ENCODE peak calls at places on chromosomes 6 and 20, in six cellular contexts. I is GM03348, H is aorta, J is MM.1S, O is sciatic nerve, C is A549. P is an unnamed sample.

GRCh38 chr6:45816674-45817297 is 198.9 kb downstream of the CLIC5 start:
- DNase-seq in I (no peak), H (no peak), J (no peak), O (no peak), C (no peak), P (no peak)

GRCh38 chr6:41577865-41578713 is 31.9 kb downstream of the FOXP4 start:
- DNase-seq in I (peak; percentile 62), H (peak; percentile 59), J (no peak), O (no peak), C (peak; percentile 53), P (no peak)

GRCh38 chr6:75796723-75797122 is 47.7 kb downstream of the MYO6 start:
- DNase-seq in I (no peak), H (no peak), J (no peak), O (no peak), C (no peak), P (no peak)

GRCh38 chr20:31831211-31831610 is 12.1 kb downstream of the MYLK2 start:
- DNase-seq in I (no peak), H (no peak), J (no peak), O (no peak), C (no peak), P (no peak)

GRCh38 chr20:21981607-21982344 is 276.3 kb downstream of the PAX1 start:
- DNase-seq in I (peak; percentile 78), H (peak; percentile 59), J (no peak), O (no peak), C (no peak), P (no peak)

GRCh38 chr20:62702886-62703852 is 5.5 kb upstream of the NTSR1 start:
- DNase-seq in I (peak; percentile 91), H (no peak), J (no peak), O (no peak), C (peak; percentile 94), P (peak; percentile 93)

GRCh38 chr6:51765230-51765629 is 322.2 kb downstream of the PKHD1 start:
- DNase-seq in I (no peak), H (no peak), J (no peak), O (no peak), C (no peak), P (no peak)

GRCh38 chr6:1686117-1687098 is 76.7 kb downstream of the FOXC1 start:
- DNase-seq in I (peak; percentile 84), H (peak; percentile 74), J (no peak), O (no peak), C (no peak), P (peak; percentile 95)

GRCh38 chr6:137692806-137693205 is 174.3 kb upstream of the TNFAIP3 start:
- DNase-seq in I (no peak), H (no peak), J (no peak), O (no peak), C (no peak), P (peak; percentile 35)

GRCh38 chr6:162409986-162410715 is 317.4 kb downstream of the PRKN start:
- DNase-seq in I (no peak), H (no peak), J (no peak), O (no peak), C (no peak), P (no peak)

GRCh38 chr20:22383156-22383555 is 201.2 kb downstream of the FOXA2 start:
- DNase-seq in I (peak; percentile 14), H (no peak), J (no peak), O (no peak), C (no peak), P (no peak)

GRCh38 chr20:50427740-50428462 is 82.3 kb upstream of the PTPN1 start:
- DNase-seq in I (no peak), H (no peak), J (no peak), O (no peak), C (no peak), P (no peak)

GRCh38 chr6:3798211-3798909 is 46.8 kb upstream of the PXDC1 start:
- DNase-seq in I (no peak), H (no peak), J (no peak), O (no peak), C (no peak), P (no peak)

GRCh38 chr6:7402746-7403145 is 13.1 kb downstream of the RIOK1 start:
- DNase-seq in I (no peak), H (peak; percentile 51), J (no peak), O (no peak), C (no peak), P (no peak)

P was measured in foreskin fibroblast.